ENCODE peak calls at places on chromosomes 11 and 22, in six cellular contexts. B, K, U, E, D and I are unnamed samples.

GRCh38 chr22:25641650-25642049 is 77.2 kb downstream of the GRK3 start:
- DNase-seq in B (no peak), K (no peak), U (no peak), E (no peak), D (no peak), I (no peak)

GRCh38 chr22:38027487-38027886 is 29.7 kb upstream of the PICK1 start:
- DNase-seq in B (no peak), K (no peak), U (no peak), E (no peak), D (no peak), I (no peak)

GRCh38 chr22:29737251-29738117 is 17.7 kb downstream of the CABP7 start:
- DNase-seq in B (no peak), K (no peak), U (no peak), E (no peak), D (no peak), I (no peak)

GRCh38 chr22:50320671-50321325 is 6.0 kb downstream of the DENND6B start:
- DNase-seq in B (no peak), K (no peak), U (no peak), E (no peak), D (no peak), I (no peak)

GRCh38 chr22:40040927-40041326 is 46.2 kb downstream of the FAM83F start:
- DNase-seq in B (no peak), K (peak), U (no peak), E (no peak), D (no peak), I (no peak)

GRCh38 chr11:59247535-59248227 is 35.0 kb upstream of the MPEG1 start:
- DNase-seq in B (no peak), K (no peak), U (no peak), E (no peak), D (no peak), I (no peak)

GRCh38 chr22:42670921-42671709 is 21.9 kb upstream of the CYB5R3 start:
- DNase-seq in B (no peak), K (no peak), U (no peak), E (no peak), D (no peak), I (no peak)

GRCh38 chr11:14384338-14384737 is 25.4 kb upstream of the RRAS2 start:
- DNase-seq in B (no peak), K (no peak), U (no peak), E (no peak), D (no peak), I (no peak)

GRCh38 chr22:24106385-24107381 is 74.6 kb upstream of the SUSD2 start:
- DNase-seq in B (no peak), K (no peak), U (no peak), E (no peak), D (no peak), I (no peak)